ENCODE peak calls at places on chromosomes 7 and 10, in eight cellular contexts. H, G, A, O, Z, R, L and E are unnamed samples.

GRCh38 chr7:132181371-132181770 is 394.9 kb downstream of the PLXNA4 start:
- DNase-seq in H (no peak), G (no peak), A (no peak), O (no peak), Z (no peak), R (no peak), L (no peak), E (no peak)

GRCh38 chr10:73649876-73650536 is 5.8 kb downstream of the SYNPO2L start:
- DNase-seq in H (peak; percentile 32), G (no peak), A (no peak), O (no peak), Z (no peak), R (no peak), L (peak; percentile 40), E (no peak)

GRCh38 chr7:16309129-16309528 is 112.2 kb downstream of the CRPPA start:
- DNase-seq in H (no peak), G (no peak), A (no peak), O (no peak), Z (no peak), R (no peak), L (no peak), E (no peak)

GRCh38 chr10:114031113-114031512 is 12.6 kb upstream of the ADRB1 start:
- DNase-seq in H (no peak), G (no peak), A (no peak), O (no peak), Z (no peak), R (no peak), L (no peak), E (no peak)

GRCh38 chr10:543862-544822 is 145.3 kb downstream of the DIP2C start:
- DNase-seq in H (no peak), G (no peak), A (no peak), O (no peak), Z (no peak), R (no peak), L (no peak), E (no peak)

GRCh38 chr10:31136951-31137885 is 105.6 kb upstream of the ZNF438 start:
- DNase-seq in H (peak; percentile 33), G (no peak), A (no peak), O (no peak), Z (no peak), R (peak; percentile 20), L (no peak), E (no peak)

GRCh38 chr7:127770870-127771269 is 118.9 kb downstream of the SND1 start:
- DNase-seq in H (peak; percentile 78), G (no peak), A (no peak), O (no peak), Z (no peak), R (peak; percentile 67), L (no peak), E (no peak)

GRCh38 chr7:94877731-94878670 is 29.4 kb upstream of the PPP1R9A start:
- DNase-seq in H (no peak), G (no peak), A (no peak), O (no peak), Z (no peak), R (no peak), L (no peak), E (no peak)

GRCh38 chr7:50806143-50806542 is 23.4 kb upstream of the GRB10 start:
- DNase-seq in H (no peak), G (no peak), A (no peak), O (no peak), Z (no peak), R (no peak), L (no peak), E (no peak)

GRCh38 chr7:110534241-110534931 is 556.5 kb upstream of the LRRN3 start:
- DNase-seq in H (peak; percentile 44), G (no peak), A (peak; percentile 29), O (no peak), Z (peak; percentile 16), R (peak; percentile 38), L (no peak), E (no peak)

GRCh38 chr7:122736183-122736582 is 33.5 kb upstream of the RNF148 start:
- DNase-seq in H (peak; percentile 6), G (no peak), A (no peak), O (no peak), Z (no peak), R (peak; percentile 22), L (no peak), E (no peak)

GRCh38 chr10:97771055-97771811 is 566 bp downstream of the SFRP5 start:
- DNase-seq in H (peak; percentile 10), G (peak; percentile 38), A (peak; percentile 43), O (peak; percentile 71), Z (peak; percentile 64), R (peak; percentile 33), L (no peak), E (peak; percentile 61)

GRCh38 chr10:88117869-88118632 is 254.6 kb downstream of the PTEN start:
- DNase-seq in H (no peak), G (peak; percentile 9), A (no peak), O (peak; percentile 53), Z (peak; percentile 45), R (no peak), L (no peak), E (no peak)

GRCh38 chr10:78513986-78514385 is 480.3 kb downstream of the RPS24 start:
- DNase-seq in H (no peak), G (no peak), A (no peak), O (no peak), Z (no peak), R (no peak), L (no peak), E (no peak)

GRCh38 chr10:98224509-98224908 is 43.5 kb downstream of the LOXL4 start:
- DNase-seq in H (peak; percentile 34), G (no peak), A (no peak), O (no peak), Z (no peak), R (peak; percentile 47), L (no peak), E (no peak)

GRCh38 chr7:47326808-47327207 is 255.1 kb downstream of the TNS3 start:
- DNase-seq in H (peak; percentile 71), G (no peak), A (no peak), O (no peak), Z (no peak), R (peak; percentile 84), L (peak; percentile 58), E (no peak)

GRCh38 chr7:47327306-47327697 is 254.6 kb downstream of the TNS3 start:
- DNase-seq in H (peak; percentile 31), G (no peak), A (no peak), O (no peak), Z (no peak), R (peak; percentile 46), L (peak; percentile 47), E (no peak)

GRCh38 chr7:47325337-47325736 is 256.6 kb downstream of the TNS3 start:
- DNase-seq in H (no peak), G (no peak), A (no peak), O (no peak), Z (no peak), R (no peak), L (no peak), E (no peak)

GRCh38 chr7:47327698-47328391 is 254.1 kb downstream of the TNS3 start:
- DNase-seq in H (peak; percentile 75), G (no peak), A (no peak), O (peak; percentile 92), Z (peak; percentile 95), R (peak; percentile 81), L (peak; percentile 94), E (peak; percentile 65)

GRCh38 chr7:47326220-47326619 is 255.7 kb downstream of the TNS3 start:
- DNase-seq in H (peak; percentile 88), G (no peak), A (no peak), O (peak; percentile 40), Z (no peak), R (peak; percentile 92), L (no peak), E (no peak)
- TF ChIP-seq CTCF in H (peak; percentile 51), G (no peak), A (no peak), O (peak; percentile 9), Z (peak; percentile 40), R (peak; percentile 65), L (no peak), E (no peak)

DNA sequence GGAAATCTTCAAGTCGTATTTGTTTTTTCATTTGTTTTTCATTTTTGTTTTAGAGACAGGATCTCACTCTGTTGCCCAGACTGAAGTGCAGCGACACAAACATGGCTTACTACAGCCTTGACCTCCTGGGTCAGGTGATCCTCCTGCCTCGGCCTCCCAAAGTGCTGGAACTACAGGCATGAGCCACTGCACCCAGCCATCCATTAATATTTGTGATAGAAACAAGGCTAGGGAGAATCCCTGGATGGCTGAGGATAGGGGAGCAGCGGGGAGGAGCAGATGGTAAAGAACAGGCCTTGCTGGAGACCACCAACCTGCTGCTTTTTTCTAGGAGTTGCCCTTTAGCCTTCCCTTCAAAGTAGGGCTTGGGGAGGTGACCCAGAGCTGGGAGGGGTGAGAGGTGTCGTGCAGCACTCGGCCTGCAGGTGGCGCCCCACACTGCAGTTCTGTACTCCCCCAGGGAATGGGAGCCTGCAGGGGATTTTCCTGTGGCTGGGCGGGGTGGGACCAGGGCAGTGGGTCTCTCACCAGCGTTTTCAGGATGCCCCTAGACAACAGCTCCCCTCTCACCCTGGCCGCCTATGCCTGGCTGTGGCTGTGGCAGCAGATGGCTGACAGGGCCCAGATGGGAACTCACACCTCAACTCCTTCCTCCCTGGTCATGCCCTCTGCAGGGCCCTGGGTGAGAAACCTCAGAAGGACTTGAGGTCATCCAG is 12.6 kb upstream of the CDH23 start:
- DNase-seq in H (peak; percentile 30), G (peak; percentile 92), A (peak; percentile 78), O (peak; percentile 78), Z (peak; percentile 78), R (peak; percentile 52), L (peak; percentile 73), E (peak; percentile 89)
- TF ChIP-seq CTCF in H (peak; percentile 79), G (peak; percentile 98), A (peak; percentile 86), O (peak; percentile 92), Z (peak; percentile 93), R (peak; percentile 92), L (peak; percentile 93), E (peak; percentile 95)

GRCh38 chr10:120599202-120599724 is 142.2 kb downstream of the PLPP4 start:
- DNase-seq in H (no peak), G (no peak), A (no peak), O (no peak), Z (no peak), R (no peak), L (no peak), E (no peak)

GRCh38 chr10:120597902-120598301 is 140.9 kb downstream of the PLPP4 start:
- DNase-seq in H (no peak), G (no peak), A (no peak), O (no peak), Z (no peak), R (no peak), L (no peak), E (no peak)

GRCh38 chr10:120601999-120602398 is 145.0 kb downstream of the PLPP4 start:
- DNase-seq in H (no peak), G (no peak), A (no peak), O (no peak), Z (no peak), R (no peak), L (no peak), E (no peak)

GRCh38 chr10:120598377-120598776 is 141.3 kb downstream of the PLPP4 start:
- DNase-seq in H (no peak), G (no peak), A (no peak), O (no peak), Z (no peak), R (no peak), L (no peak), E (peak; percentile 76)

GRCh38 chr10:120600871-120601644 is 144.0 kb downstream of the PLPP4 start:
- DNase-seq in H (no peak), G (peak; percentile 17), A (no peak), O (peak; percentile 66), Z (peak; percentile 42), R (no peak), L (no peak), E (peak; percentile 69)
- TF ChIP-seq CTCF in H (no peak), G (no peak), A (no peak), O (peak; percentile 58), Z (peak; percentile 16), R (no peak), L (no peak), E (peak; percentile 71)

GRCh38 chr7:36295090-36295489 is 94.6 kb upstream of the ANLN start:
- DNase-seq in H (no peak), G (no peak), A (no peak), O (no peak), Z (no peak), R (no peak), L (no peak), E (peak; percentile 1)
- TF ChIP-seq CTCF in H (no peak), G (no peak), A (no peak), O (no peak), Z (no peak), R (no peak), L (no peak), E (no peak)